ENCODE peak calls at places on chromosomes 2 and 18, in six cellular contexts. F, Z, A, K, X and H are unnamed samples.

GRCh38 chr2:120952318-120952717 is 216.7 kb downstream of the GLI2 start:
- DNase-seq in F (no peak), Z (no peak), A (no peak), K (no peak), X (no peak), H (no peak)

GRCh38 chr2:206846854-206847834 is 81.7 kb downstream of the FASTKD2 start:
- DNase-seq in F (no peak), Z (peak; percentile 94), A (no peak), K (no peak), X (no peak), H (no peak)

GRCh38 chr2:47293967-47294366 is 109.0 kb upstream of the MSH2 start:
- DNase-seq in F (no peak), Z (no peak), A (no peak), K (no peak), X (peak; percentile 50), H (no peak)

GRCh38 chr2:240963376-240964220 is 34.8 kb upstream of the SNED1 start:
- DNase-seq in F (no peak), Z (no peak), A (no peak), K (peak; percentile 73), X (no peak), H (no peak)

GRCh38 chr18:5879479-5879882 is 15.8 kb downstream of the TMEM200C start:
- DNase-seq in F (peak; percentile 36), Z (peak; percentile 24), A (no peak), K (no peak), X (no peak), H (no peak)

GRCh38 chr2:25339791-25340339 is 1.9 kb downstream of the DNMT3A start:
- DNase-seq in F (no peak), Z (peak; percentile 46), A (no peak), K (peak; percentile 82), X (peak; percentile 69), H (no peak)

GRCh38 chr2:101119431-101119830 is 31.8 kb downstream of the TBC1D8 start:
- DNase-seq in F (no peak), Z (no peak), A (no peak), K (no peak), X (no peak), H (no peak)

GRCh38 chr2:238521002-238521401 is 94.3 kb downstream of the ASB1 start:
- DNase-seq in F (no peak), Z (no peak), A (no peak), K (no peak), X (no peak), H (no peak)

GRCh38 chr18:42828881-42829280 is 286.6 kb downstream of the RIT2 start:
- DNase-seq in F (no peak), Z (no peak), A (no peak), K (no peak), X (no peak), H (no peak)

GRCh38 chr18:10140928-10141327 is 227.1 kb downstream of the VAPA start:
- DNase-seq in F (no peak), Z (peak; percentile 85), A (no peak), K (no peak), X (no peak), H (no peak)

GRCh38 chr2:10196275-10196892 is 73.8 kb downstream of the RRM2 start:
- DNase-seq in F (no peak), Z (no peak), A (no peak), K (peak; percentile 69), X (peak; percentile 46), H (no peak)

GRCh38 chr2:24986397-24986796 is 14.6 kb upstream of the DNAJC27 start:
- DNase-seq in F (no peak), Z (no peak), A (no peak), K (no peak), X (no peak), H (no peak)

GRCh38 chr18:61893304-61893970 is 630 bp upstream of the RNF152 start:
- DNase-seq in F (peak; percentile 68), Z (no peak), A (no peak), K (no peak), X (peak; percentile 55), H (peak; percentile 37)

GRCh38 chr2:42792583-42793313 is at the start of gene HAAO:
- DNase-seq in F (peak; percentile 21), Z (peak; percentile 91), A (no peak), K (peak; percentile 86), X (peak; percentile 51), H (peak; percentile 51)

GRCh38 chr18:65468881-65469280 is 281.9 kb upstream of the CDH7 start:
- DNase-seq in F (no peak), Z (no peak), A (no peak), K (no peak), X (no peak), H (no peak)

GRCh38 chr2:47695800-47696477 is 87.0 kb upstream of the MSH6 start:
- DNase-seq in F (no peak), Z (no peak), A (no peak), K (no peak), X (no peak), H (no peak)

GRCh38 chr2:241389697-241390096 is 33.6 kb downstream of the FARP2 start:
- DNase-seq in F (no peak), Z (no peak), A (no peak), K (no peak), X (no peak), H (no peak)

GRCh38 chr2:212646698-212647097 is 108.1 kb upstream of the ERBB4 start:
- DNase-seq in F (no peak), Z (no peak), A (no peak), K (no peak), X (no peak), H (no peak)

GRCh38 chr2:392181-392920 is 104.5 kb upstream of the ALKAL2 start:
- DNase-seq in F (no peak), Z (no peak), A (no peak), K (no peak), X (no peak), H (no peak)

GRCh38 chr2:216909541-216910175 is 49.8 kb upstream of the TNP1 start:
- DNase-seq in F (no peak), Z (no peak), A (no peak), K (no peak), X (no peak), H (no peak)

GRCh38 chr2:226661789-226662545 is 137.7 kb downstream of the IRS1 start:
- DNase-seq in F (no peak), Z (no peak), A (peak; percentile 75), K (no peak), X (no peak), H (no peak)
- TF ChIP-seq POLR2AphosphoS5 in F (no peak), Z (no peak), A (peak; percentile 37), K (no peak), X (peak; percentile 73), H (no peak)

DNA sequence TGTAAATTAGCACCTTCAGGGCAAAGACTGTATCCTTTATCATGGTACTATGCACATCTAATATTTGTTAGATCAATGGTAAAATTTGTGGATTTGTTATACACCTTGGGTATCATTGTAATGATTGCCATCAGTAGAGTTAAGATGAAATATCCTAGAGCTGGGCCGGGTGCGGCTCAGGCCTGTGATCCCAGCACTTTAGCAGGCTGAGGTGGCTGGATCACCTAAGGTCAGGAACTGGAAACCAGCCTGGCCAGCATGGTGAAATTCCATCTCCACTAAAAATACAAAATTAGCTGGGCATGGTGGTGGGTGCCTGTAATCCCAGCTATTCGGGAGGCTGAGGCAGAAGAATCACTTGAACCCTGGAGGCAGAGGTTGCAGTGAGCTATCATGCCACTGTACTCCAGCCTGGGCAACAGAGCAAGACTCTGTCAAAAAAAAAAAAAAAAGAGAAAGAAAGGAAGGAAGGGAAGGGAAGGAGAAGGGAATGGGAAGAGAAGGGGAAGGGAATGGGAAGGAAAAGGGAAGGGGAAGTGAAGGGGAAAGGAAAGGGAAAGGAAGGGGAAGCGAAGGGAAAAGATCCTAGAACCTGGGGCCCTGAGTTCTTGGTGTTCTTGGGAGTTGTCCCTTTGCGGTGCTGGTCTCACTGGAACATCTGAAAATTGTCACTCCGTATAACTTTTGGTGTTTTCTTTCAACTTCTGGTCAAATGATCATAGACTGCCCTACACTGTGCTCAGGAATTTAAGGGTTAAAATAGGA is 71.1 kb upstream of the NEUROD1 start:
- DNase-seq in F (no peak), Z (no peak), A (no peak), K (no peak), X (no peak), H (no peak)
- TF ChIP-seq POLR2AphosphoS5 in F (no peak), Z (no peak), A (no peak), K (no peak), X (no peak), H (no peak)

DNA sequence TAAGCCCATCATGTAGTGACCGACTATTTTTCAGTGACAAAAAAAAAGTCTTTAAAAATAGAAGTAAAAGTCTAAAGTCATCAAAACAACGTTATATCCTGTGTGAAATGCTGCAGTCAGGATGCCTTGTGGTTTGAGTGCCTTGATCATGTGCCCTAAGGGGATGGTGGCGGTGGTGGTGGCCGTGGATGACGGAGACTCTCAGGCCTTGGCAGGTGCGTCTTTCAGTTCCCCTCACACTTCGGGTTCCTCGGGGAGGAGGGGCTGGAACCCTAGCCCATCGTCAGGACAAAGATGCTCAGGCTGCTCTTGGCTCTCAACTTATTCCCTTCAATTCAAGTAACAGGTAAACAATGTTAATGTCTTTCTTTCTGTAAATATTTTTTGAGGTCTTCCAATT is at the start of gene CD28:
- DNase-seq in F (no peak), Z (no peak), A (no peak), K (peak; percentile 91), X (peak; percentile 84), H (peak; percentile 48)
- TF ChIP-seq POLR2AphosphoS5 in F (no peak), Z (no peak), A (no peak), K (peak; percentile 88), X (peak; percentile 62), H (no peak)

GRCh38 chr2:75303227-75303626 is 103.9 kb upstream of the TACR1 start:
- DNase-seq in F (no peak), Z (no peak), A (no peak), K (no peak), X (no peak), H (no peak)
- TF ChIP-seq POLR2AphosphoS5 in F (no peak), Z (no peak), A (no peak), K (no peak), X (no peak), H (no peak)

GRCh38 chr2:12797815-12798214 is 81.1 kb downstream of the TRIB2 start:
- DNase-seq in F (peak; percentile 92), Z (no peak), A (no peak), K (no peak), X (no peak), H (no peak)
- TF ChIP-seq POLR2AphosphoS5 in F (no peak), Z (no peak), A (no peak), K (no peak), X (no peak), H (no peak)

DNA sequence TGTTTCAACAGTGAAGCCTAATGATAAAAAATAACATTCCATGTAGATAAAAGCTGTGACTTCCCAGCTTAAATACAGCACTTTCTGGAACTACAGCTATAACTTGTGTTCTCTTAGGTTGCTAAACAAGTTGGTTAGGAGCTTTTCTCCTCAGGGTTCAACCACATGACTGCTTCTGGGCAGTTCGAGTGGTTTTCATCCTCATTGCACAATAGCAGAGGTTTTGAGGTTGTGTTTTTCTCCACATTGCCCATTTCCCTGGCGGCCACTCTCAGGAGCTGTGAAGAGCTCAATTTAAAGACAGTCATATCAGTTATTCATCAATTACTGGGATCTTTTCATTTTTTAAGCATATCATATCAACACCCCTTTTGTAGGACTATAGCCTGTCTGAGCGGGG is 102.2 kb upstream of the CYP1B1 start:
- DNase-seq in F (no peak), Z (no peak), A (no peak), K (no peak), X (no peak), H (no peak)
- TF ChIP-seq POLR2AphosphoS5 in F (no peak), Z (no peak), A (no peak), K (no peak), X (no peak), H (no peak)